ENCODE peak calls at places on chromosomes 13 and 19, in seven cellular contexts. B is HCT116, D is A549, Z is erythroblast, N is heart left ventricle, J is tibial nerve, Y is breast epithelium. I is an unnamed sample.

GRCh38 chr13:48333976-48334375 is 30.4 kb downstream of the RB1 start:
- DNase-seq in N (no peak), Y (no peak), J (no peak), B (no peak), D (no peak), Z (no peak), I (no peak)

GRCh38 chr19:45863840-45864628 is at the start of gene FOXA3:
- DNase-seq in Y (no peak), Z (peak; percentile 70), N (no peak), J (no peak), D (peak; percentile 71), B (no peak), I (peak; percentile 27)

GRCh38 chr13:111338841-111339240 is 18.4 kb downstream of the TEX29 start:
- DNase-seq in Y (no peak), D (no peak), J (no peak), N (no peak), Z (no peak), B (no peak), I (no peak)

GRCh38 chr19:18879579-18880373 is 16.2 kb downstream of the CERS1 start:
- DNase-seq in Y (no peak), N (no peak), Z (peak; percentile 73), D (peak; percentile 64), J (no peak), B (peak; percentile 46), I (no peak)

GRCh38 chr19:40907968-40908735 is 26.1 kb upstream of the CYP2A7 start:
- DNase-seq in J (no peak), B (no peak), Z (peak; percentile 19), D (no peak), N (peak; percentile 25), Y (peak; percentile 22), I (no peak)

GRCh38 chr19:52065399-52065798 is 16.8 kb upstream of the ZNF432 start:
- DNase-seq in N (no peak), D (no peak), J (no peak), Y (no peak), Z (no peak), B (no peak), I (no peak)

GRCh38 chr13:54361460-54361859 is 1332.8 kb downstream of the OLFM4 start:
- DNase-seq in Z (no peak), B (no peak), J (no peak), Y (no peak), N (no peak), D (no peak), I (no peak)

GRCh38 chr13:22948421-22948820 is 232.4 kb upstream of the SGCG start:
- DNase-seq in N (no peak), D (no peak), Y (no peak), Z (no peak), B (no peak), J (no peak), I (no peak)

GRCh38 chr13:30388401-30389283 is 33.7 kb upstream of the UBE2L5 start:
- DNase-seq in D (no peak), Y (peak; percentile 75), Z (no peak), N (no peak), J (peak; percentile 41), B (no peak), I (no peak)

GRCh38 chr13:66969291-66969690 is 260.8 kb downstream of the PCDH9 start:
- DNase-seq in Z (no peak), N (no peak), Y (no peak), B (no peak), D (no peak), J (no peak), I (no peak)

GRCh38 chr13:85665286-85665685 is 133.9 kb downstream of the SLITRK6 start:
- DNase-seq in D (peak; percentile 25), Z (peak; percentile 14), Y (no peak), J (no peak), B (no peak), N (no peak), I (no peak)

GRCh38 chr19:38851622-38852230 is 1.9 kb upstream of the HNRNPL start:
- DNase-seq in N (peak; percentile 96), J (peak; percentile 93), Z (peak; percentile 94), Y (peak; percentile 94), D (peak; percentile 98), B (peak; percentile 75), I (peak; percentile 92)

GRCh38 chr19:6048808-6049405 is 61.4 kb downstream of the RFX2 start:
- DNase-seq in D (peak; percentile 71), B (peak; percentile 59), Y (peak; percentile 53), J (peak; percentile 86), N (peak; percentile 72), Z (peak; percentile 71), I (peak; percentile 34)

GRCh38 chr13:78137404-78138142 is 218.9 kb upstream of the EDNRB start:
- DNase-seq in D (peak; percentile 50), Z (peak; percentile 28), N (no peak), B (peak; percentile 33), J (peak; percentile 27), Y (no peak), I (no peak)

GRCh38 chr19:3136684-3137055 is 837 bp downstream of the GNA15 start:
- DNase-seq in N (no peak), J (no peak), Y (no peak), Z (no peak), D (no peak), B (no peak), I (no peak)

GRCh38 chr13:31733066-31733465 is 6.3 kb upstream of the RXFP2 start:
- DNase-seq in N (no peak), Y (no peak), B (no peak), D (no peak), Z (no peak), J (no peak), I (no peak)

GRCh38 chr19:35088514-35088913 is 27.1 kb upstream of the FXYD3 start:
- DNase-seq in Z (no peak), J (no peak), Y (no peak), B (no peak), N (no peak), D (peak; percentile 70), I (no peak)

DNA sequence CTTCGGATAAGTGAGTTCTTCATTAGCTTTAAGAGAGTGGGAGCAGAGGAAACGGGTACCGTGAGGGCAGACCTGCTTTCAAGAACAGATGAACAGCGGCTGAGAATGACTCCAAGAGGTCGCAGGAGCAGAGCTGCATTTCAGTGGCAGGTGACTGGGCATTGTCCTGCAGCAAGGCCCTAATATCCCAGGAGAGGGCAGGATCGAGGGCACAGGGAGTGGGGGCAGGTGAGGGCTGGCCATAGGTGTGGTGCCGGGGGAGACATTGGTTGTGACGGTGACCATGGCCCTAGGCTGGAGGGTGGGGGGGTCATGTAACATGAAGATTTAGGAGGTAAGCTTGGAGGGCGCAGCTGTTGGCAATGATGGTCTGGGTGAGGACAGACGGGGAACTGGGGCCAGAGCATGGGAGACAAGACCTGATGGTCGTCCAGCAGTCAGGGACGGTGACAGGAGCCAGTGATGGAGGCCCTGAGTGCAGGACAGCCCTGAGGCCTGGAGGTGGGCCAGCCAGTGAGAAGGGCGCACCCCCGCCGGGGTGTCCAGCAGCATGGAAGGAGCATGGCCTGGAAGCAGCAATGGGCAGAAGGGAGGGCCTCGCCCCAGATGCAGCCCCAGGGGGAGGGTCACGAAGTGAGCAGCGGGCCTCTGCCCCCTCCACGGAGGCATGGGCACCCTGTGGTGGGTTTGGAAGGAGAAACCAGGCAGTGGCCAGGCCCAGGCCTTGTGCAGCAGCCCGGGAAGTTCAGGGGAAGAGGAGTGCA is 29.2 kb upstream of the LAMP1 start:
- DNase-seq in D (no peak), N (no peak), Z (no peak), J (no peak), Y (no peak), B (no peak), I (no peak)
- TF ChIP-seq POLR2A in D (no peak), N (no peak), Z (no peak), J (no peak), Y (no peak), B (no peak), I (no peak)

DNA sequence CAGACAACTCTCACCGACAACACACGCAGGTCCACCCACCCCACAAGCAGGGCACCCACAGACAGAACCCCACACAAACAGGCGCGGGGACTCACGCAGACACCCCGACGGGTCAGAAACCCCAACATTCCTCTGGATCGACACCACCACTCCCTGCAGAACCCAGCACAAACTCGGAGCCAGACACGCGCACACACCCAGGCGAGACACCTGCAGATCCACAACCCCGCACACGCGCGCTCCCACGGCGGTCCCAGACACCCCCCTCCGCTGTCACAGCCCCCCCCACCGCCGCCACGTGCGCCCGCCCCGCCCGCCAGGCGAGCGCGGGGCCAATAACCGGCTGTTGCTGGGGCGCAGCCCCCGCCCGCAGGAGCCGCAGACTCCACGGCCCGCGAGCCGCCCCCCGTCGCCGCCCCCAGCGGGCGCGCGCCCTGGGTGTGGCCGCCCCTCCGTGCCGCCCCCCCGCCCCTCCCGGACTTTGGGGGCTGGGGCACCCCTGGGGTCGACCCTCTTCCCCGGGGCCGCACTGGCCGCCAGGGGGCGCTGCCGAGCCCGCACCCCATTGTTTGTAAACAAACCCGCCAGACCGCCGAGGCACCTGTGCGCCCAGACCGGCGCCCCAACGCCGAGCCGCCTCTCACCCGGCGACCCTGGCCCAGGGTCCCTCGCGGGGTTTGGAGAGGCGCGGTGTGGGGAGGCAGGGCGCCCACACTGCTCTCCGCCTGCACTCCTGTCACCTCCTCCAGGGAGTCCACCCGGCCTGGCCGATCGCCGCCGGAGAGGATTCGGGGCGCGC is 678 bp downstream of the BBC3 start:
- DNase-seq in Z (peak; percentile 90), Y (peak; percentile 61), B (no peak), D (peak; percentile 59), J (peak; percentile 61), N (peak; percentile 71), I (peak; percentile 70)
- TF ChIP-seq POLR2A in Z (no peak), Y (no peak), B (no peak), D (no peak), J (no peak), N (no peak), I (no peak)

GRCh38 chr19:14516746-14517438 is 1.3 kb downstream of the DNAJB1 start:
- DNase-seq in D (no peak), Y (no peak), N (no peak), Z (peak; percentile 44), J (no peak), B (no peak), I (no peak)

GRCh38 chr19:14515501-14516047 is 2.6 kb downstream of the DNAJB1 start:
- DNase-seq in D (no peak), B (no peak), Y (no peak), Z (no peak), J (no peak), N (no peak), I (no peak)

GRCh38 chr19:14517446-14517839 is 754 bp downstream of the DNAJB1 start:
- DNase-seq in B (no peak), N (no peak), Z (peak; percentile 54), D (no peak), J (no peak), Y (no peak), I (no peak)

GRCh38 chr19:14514215-14514871 is 3.9 kb downstream of the DNAJB1 start:
- DNase-seq in D (no peak), J (no peak), N (no peak), B (no peak), Z (peak; percentile 51), Y (no peak), I (no peak)

GRCh38 chr19:14516048-14516534 is 2.1 kb downstream of the DNAJB1 start:
- DNase-seq in Y (no peak), N (no peak), D (no peak), Z (peak; percentile 67), J (no peak), B (no peak), I (no peak)
- TF ChIP-seq POLR2A in Y (no peak), N (no peak), D (no peak), Z (no peak), J (no peak), B (no peak), I (no peak)

DNA sequence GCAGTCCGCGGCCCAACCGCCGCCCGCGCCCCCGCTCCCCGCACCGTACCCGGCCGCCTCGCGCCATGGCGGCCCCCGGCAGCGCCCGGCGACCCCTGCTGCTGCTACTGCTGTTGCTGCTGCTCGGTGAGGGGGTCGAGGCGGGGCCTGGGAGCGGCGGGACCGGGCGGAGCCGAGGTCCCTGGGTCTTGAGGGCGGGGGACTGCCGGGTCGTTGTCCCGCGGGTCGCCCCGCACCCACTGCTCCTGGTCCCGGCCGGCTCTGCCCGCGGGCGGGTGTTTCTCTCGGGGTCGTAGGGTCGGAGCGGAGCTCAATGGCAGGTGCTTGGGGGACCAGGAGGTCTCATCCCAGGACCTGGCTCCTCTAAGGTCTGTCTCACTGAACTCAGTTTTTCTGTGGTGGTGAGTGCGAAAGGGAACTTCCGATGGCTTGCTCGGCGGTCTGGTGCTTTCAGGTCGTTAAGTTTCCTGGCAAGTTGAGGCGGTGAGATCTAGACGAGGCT is 382 bp downstream of the LAMP1 start:
- DNase-seq in Z (peak; percentile 73), D (no peak), N (peak; percentile 25), J (no peak), Y (peak; percentile 26), B (no peak), I (no peak)
- TF ChIP-seq POLR2A in Z (peak; percentile 19), D (no peak), N (no peak), J (no peak), Y (no peak), B (no peak), I (no peak)